ENCODE peak calls at places on chromosomes 16 and 17, in four cellular contexts. One of them, this sample, is unnamed.
A peak's percentile ranks its signal among the peaks of the same experiment; 100 is the strongest.

GRCh38 chr17:75996665-75997590 is 3.7 kb upstream of the CDK3 start:
- DNase-seq in heart left ventricle: no peak
- DNase-seq in lower leg skin: no peak
- DNase-seq in ascending aorta: no peak
- DNase-seq in this sample: no peak

GRCh38 chr16:89900885-89901284 is 17.8 kb upstream of the MC1R start:
- DNase-seq in heart left ventricle: no peak
- DNase-seq in lower leg skin: no peak
- DNase-seq in ascending aorta: no peak
- DNase-seq in this sample: no peak

GRCh38 chr17:18280239-18280638 is 19.8 kb downstream of the MIEF2 start:
- DNase-seq in heart left ventricle: no peak
- DNase-seq in lower leg skin: no peak
- DNase-seq in ascending aorta: no peak
- DNase-seq in this sample: no peak

GRCh38 chr16:74666010-74666421 is 661 bp downstream of the RFWD3 start:
- DNase-seq in heart left ventricle: no peak
- DNase-seq in lower leg skin: no peak
- DNase-seq in ascending aorta: no peak
- DNase-seq in this sample: no peak

GRCh38 chr17:4853195-4853762 is 20.1 kb downstream of the MINK1 start:
- DNase-seq in heart left ventricle: no peak
- DNase-seq in lower leg skin: no peak
- DNase-seq in ascending aorta: no peak
- DNase-seq in this sample: no peak

GRCh38 chr17:17538417-17539391 is 42.5 kb upstream of the RASD1 start:
- DNase-seq in heart left ventricle: no peak
- DNase-seq in lower leg skin: no peak
- DNase-seq in ascending aorta: no peak
- DNase-seq in this sample: no peak

GRCh38 chr16:19809121-19809635 is 75.5 kb downstream of the GPRC5B start:
- DNase-seq in heart left ventricle: no peak
- DNase-seq in lower leg skin: no peak
- DNase-seq in ascending aorta: peak; percentile 10
- DNase-seq in this sample: no peak

GRCh38 chr16:6684076-6684673 is 648.5 kb upstream of the RBFOX1 start:
- DNase-seq in heart left ventricle: no peak
- DNase-seq in lower leg skin: no peak
- DNase-seq in ascending aorta: no peak
- DNase-seq in this sample: no peak

GRCh38 chr16:84647830-84648594 is at the start of gene KLHL36:
- DNase-seq in heart left ventricle: peak; percentile 72
- DNase-seq in lower leg skin: peak; percentile 91
- DNase-seq in ascending aorta: no peak
- DNase-seq in this sample: no peak

GRCh38 chr17:27657620-27658019 is 26.6 kb downstream of the LGALS9 start:
- DNase-seq in heart left ventricle: no peak
- DNase-seq in lower leg skin: no peak
- DNase-seq in ascending aorta: no peak
- DNase-seq in this sample: no peak

GRCh38 chr17:81869221-81870154 is 1.6 kb downstream of the ARHGDIA start:
- DNase-seq in heart left ventricle: no peak
- DNase-seq in lower leg skin: no peak
- DNase-seq in ascending aorta: no peak
- DNase-seq in this sample: no peak

GRCh38 chr17:64682261-64683181 is 20.4 kb upstream of the SMURF2 start:
- DNase-seq in heart left ventricle: no peak
- DNase-seq in lower leg skin: no peak
- DNase-seq in ascending aorta: no peak
- DNase-seq in this sample: no peak

GRCh38 chr17:49545007-49545660 is 30.5 kb upstream of the NXPH3 start:
- DNase-seq in heart left ventricle: no peak
- DNase-seq in lower leg skin: peak; percentile 67
- DNase-seq in ascending aorta: no peak
- DNase-seq in this sample: no peak

GRCh38 chr16:74271879-74272278 is 24.7 kb upstream of the PSMD7 start:
- DNase-seq in heart left ventricle: no peak
- DNase-seq in lower leg skin: no peak
- DNase-seq in ascending aorta: no peak
- DNase-seq in this sample: no peak

GRCh38 chr17:72700226-72700625 is 392.3 kb downstream of the SLC39A11 start:
- DNase-seq in heart left ventricle: no peak
- DNase-seq in lower leg skin: no peak
- DNase-seq in ascending aorta: no peak
- DNase-seq in this sample: no peak

GRCh38 chr16:31711344-31711845 is 162.2 kb upstream of the ZNF267 start:
- DNase-seq in heart left ventricle: no peak
- DNase-seq in lower leg skin: no peak
- DNase-seq in ascending aorta: no peak
- DNase-seq in this sample: no peak

GRCh38 chr17:61467416-61468262 is 15.4 kb downstream of the TBX4 start:
- DNase-seq in heart left ventricle: no peak
- DNase-seq in lower leg skin: peak; percentile 70
- DNase-seq in ascending aorta: peak; percentile 7
- DNase-seq in this sample: peak; percentile 5

GRCh38 chr17:46121841-46122485 is 71.3 kb downstream of the KANSL1 start:
- DNase-seq in heart left ventricle: no peak
- DNase-seq in lower leg skin: no peak
- DNase-seq in ascending aorta: no peak
- DNase-seq in this sample: no peak

GRCh38 chr17:82062076-82062983 is 3.3 kb downstream of the DUS1L start:
- DNase-seq in heart left ventricle: no peak
- DNase-seq in lower leg skin: no peak
- DNase-seq in ascending aorta: no peak
- DNase-seq in this sample: no peak

DNA sequence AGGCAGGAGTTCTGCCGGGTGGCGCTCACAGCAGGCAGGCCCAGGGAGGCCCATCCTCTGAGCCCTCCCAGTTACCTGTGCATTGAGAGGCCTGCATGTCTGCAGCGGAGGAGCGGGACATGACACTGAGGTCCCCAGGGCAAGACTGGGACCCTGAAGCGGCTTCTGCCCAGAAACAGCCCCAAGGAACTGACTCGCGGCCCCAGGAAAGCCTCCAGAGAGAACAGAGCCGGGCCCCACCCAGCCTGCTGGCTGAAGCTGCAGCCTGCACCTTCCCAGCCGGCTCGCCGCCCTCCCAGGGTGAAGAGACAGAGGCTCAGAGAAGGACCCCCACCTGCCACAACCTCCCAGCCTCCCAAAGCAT is 16.5 kb downstream of the ZNF423 start:
- DNase-seq in heart left ventricle: no peak
- DNase-seq in lower leg skin: no peak
- DNase-seq in ascending aorta: no peak
- DNase-seq in this sample: no peak
- H3K4me3 ChIP-seq in heart left ventricle: peak overlapping the region; percentile 49
- H3K4me3 ChIP-seq in lower leg skin: no peak overlapping the region
- H3K4me3 ChIP-seq in ascending aorta: no peak overlapping the region
- H3K4me3 ChIP-seq in this sample: no peak overlapping the region

GRCh38 chr17:13070732-13071131 is 52.9 kb upstream of the ELAC2 start:
- DNase-seq in heart left ventricle: no peak
- DNase-seq in lower leg skin: no peak
- DNase-seq in ascending aorta: no peak
- DNase-seq in this sample: no peak

GRCh38 chr17:13073013-13073412 is 55.2 kb upstream of the ELAC2 start:
- DNase-seq in heart left ventricle: no peak
- DNase-seq in lower leg skin: peak; percentile 32
- DNase-seq in ascending aorta: no peak
- DNase-seq in this sample: no peak

GRCh38 chr17:13067629-13068303 is 49.9 kb upstream of the ELAC2 start:
- DNase-seq in heart left ventricle: no peak
- DNase-seq in lower leg skin: no peak
- DNase-seq in ascending aorta: no peak
- DNase-seq in this sample: no peak
- TF ChIP-seq CTCF in heart left ventricle: no peak
- TF ChIP-seq CTCF in lower leg skin: no peak
- TF ChIP-seq CTCF in ascending aorta: no peak
- TF ChIP-seq CTCF in this sample: no peak

GRCh38 chr16:2719328-2720062 is 529 bp downstream of the PRSS27 start:
- DNase-seq in heart left ventricle: no peak
- DNase-seq in lower leg skin: no peak
- DNase-seq in ascending aorta: no peak
- DNase-seq in this sample: no peak
- H3K4me3 ChIP-seq in heart left ventricle: no peak overlapping the region
- H3K4me3 ChIP-seq in lower leg skin: no peak overlapping the region
- H3K4me3 ChIP-seq in ascending aorta: no peak overlapping the region
- H3K4me3 ChIP-seq in this sample: no peak overlapping the region

GRCh38 chr16:318628-319027 is 33.9 kb downstream of the AXIN1 start:
- DNase-seq in heart left ventricle: no peak
- DNase-seq in lower leg skin: no peak
- DNase-seq in ascending aorta: no peak
- DNase-seq in this sample: no peak
- TF ChIP-seq CTCF in heart left ventricle: no peak
- TF ChIP-seq CTCF in lower leg skin: no peak
- TF ChIP-seq CTCF in ascending aorta: no peak
- TF ChIP-seq CTCF in this sample: peak; percentile 37

DNA sequence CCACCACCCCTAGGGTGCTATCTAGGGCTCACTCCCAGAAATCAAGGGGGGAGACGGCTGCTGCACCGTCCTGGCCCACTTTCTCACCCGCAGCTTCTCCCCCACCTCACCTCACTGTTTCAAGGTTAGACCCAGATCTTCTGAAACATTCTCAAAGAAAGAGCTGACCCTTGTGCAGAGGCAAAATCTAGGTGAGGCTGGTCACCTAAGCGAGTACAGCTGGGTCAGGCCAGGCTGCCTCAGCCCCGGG is 27.0 kb downstream of the GNPTG start:
- DNase-seq in heart left ventricle: no peak
- DNase-seq in lower leg skin: no peak
- DNase-seq in ascending aorta: no peak
- DNase-seq in this sample: no peak
- H3K4me3 ChIP-seq in heart left ventricle: peak overlapping the region; percentile 58
- H3K4me3 ChIP-seq in lower leg skin: no peak overlapping the region
- H3K4me3 ChIP-seq in ascending aorta: peak overlapping the region; percentile 73
- H3K4me3 ChIP-seq in this sample: peak overlapping the region; percentile 62

GRCh38 chr16:71537643-71538042 is 11.4 kb downstream of the CHST4 start:
- DNase-seq in heart left ventricle: peak; percentile 6
- DNase-seq in lower leg skin: no peak
- DNase-seq in ascending aorta: no peak
- DNase-seq in this sample: peak; percentile 21
- TF ChIP-seq CTCF in heart left ventricle: peak; percentile 14
- TF ChIP-seq CTCF in lower leg skin: no peak
- TF ChIP-seq CTCF in ascending aorta: peak; percentile 14
- TF ChIP-seq CTCF in this sample: peak; percentile 84